ENCODE peak calls at places on chromosomes 11 and 22, in six cellular contexts. B, Y, F, J, D and M are unnamed samples.

GRCh38 chr11:69878144-69878883 is 59.1 kb upstream of the FGF3 start:
- DNase-seq in F (no peak), D (no peak), B (peak; percentile 41), J (peak; percentile 41), Y (no peak), M (no peak)

GRCh38 chr11:19951558-19952083 is 208.7 kb downstream of the DBX1 start:
- DNase-seq in Y (no peak), J (no peak), F (peak; percentile 31), D (peak; percentile 87), B (no peak), M (peak; percentile 38)

GRCh38 chr11:106694501-106694900 is 323.8 kb downstream of the GUCY1A2 start:
- DNase-seq in J (no peak), F (no peak), B (no peak), D (no peak), Y (no peak), M (no peak)

GRCh38 chr11:131888230-131888826 is 517.9 kb downstream of the NTM start:
- DNase-seq in J (no peak), D (peak; percentile 90), B (no peak), Y (no peak), F (no peak), M (no peak)

GRCh38 chr11:107834995-107835394 is 23.6 kb downstream of the SLC35F2 start:
- DNase-seq in D (no peak), J (no peak), Y (no peak), F (peak; percentile 11), B (no peak), M (no peak)

GRCh38 chr11:17595526-17596309 is 48.7 kb downstream of the OTOG start:
- DNase-seq in D (no peak), Y (peak; percentile 1), F (peak; percentile 1), J (peak; percentile 49), B (no peak), M (no peak)

GRCh38 chr22:19675428-19675827 is 38.9 kb upstream of the SEPTIN5 start:
- DNase-seq in D (no peak), J (no peak), F (no peak), B (no peak), Y (no peak), M (no peak)

GRCh38 chr11:10032991-10033390 is 261.0 kb downstream of the SBF2 start:
- DNase-seq in J (no peak), B (no peak), Y (no peak), F (no peak), D (peak; percentile 41), M (no peak)

GRCh38 chr11:32829680-32830412 is at the start of gene PRRG4:
- DNase-seq in B (peak; percentile 87), J (peak; percentile 74), Y (peak; percentile 41), D (peak; percentile 81), F (peak; percentile 78), M (peak; percentile 80)

GRCh38 chr11:62573006-62573591 is 592 bp downstream of the EEF1G start:
- DNase-seq in B (no peak), D (no peak), J (peak; percentile 68), F (peak; percentile 9), Y (peak; percentile 51), M (no peak)

DNA sequence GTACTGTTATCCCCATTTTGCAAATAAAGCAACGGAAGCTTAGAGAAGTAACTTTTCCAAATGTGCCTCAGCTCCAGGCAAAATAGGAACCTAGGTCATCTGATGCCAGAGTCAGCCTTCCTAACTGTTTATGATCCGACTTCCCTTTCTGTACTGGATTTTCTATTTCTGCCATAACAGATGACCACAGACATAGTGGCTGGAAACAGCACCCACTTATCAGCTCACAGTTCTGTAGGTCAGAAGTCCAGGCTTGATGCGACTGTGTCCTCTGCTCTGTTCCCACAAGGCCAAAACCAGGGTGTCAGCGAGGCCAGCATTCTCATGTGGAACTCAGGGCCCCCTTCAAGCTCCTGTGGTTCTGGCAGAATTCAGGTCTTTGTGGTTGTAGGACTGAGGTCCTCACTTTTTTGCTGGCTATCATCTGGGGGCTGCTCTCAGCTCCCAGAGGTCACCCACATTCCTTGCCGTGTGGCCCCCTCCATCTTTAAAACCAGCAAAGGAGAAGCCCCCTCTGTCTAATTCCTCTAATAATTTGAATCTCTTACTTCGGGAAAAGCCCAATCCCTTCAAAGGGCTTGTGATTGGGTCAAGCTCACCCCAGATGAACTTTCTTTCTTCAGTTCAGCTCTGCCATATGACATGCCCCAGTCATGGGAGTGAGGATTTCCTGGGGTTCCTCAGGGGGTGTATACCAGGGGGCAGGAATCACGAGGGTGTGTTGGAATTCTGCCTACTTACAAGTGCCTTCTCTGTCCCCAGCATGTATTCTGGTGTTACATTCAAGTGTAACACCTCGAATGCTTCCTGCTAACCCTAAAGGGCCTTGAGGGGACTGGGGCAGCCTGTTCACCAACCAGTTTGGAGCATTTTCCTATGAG is 15.3 kb downstream of the KCNJ5 start:
- DNase-seq in F (peak; percentile 50), J (no peak), D (no peak), B (no peak), Y (no peak), M (no peak)
- H3K4me3 ChIP-seq in F (no peak overlapping the region), J (peak overlapping the region; percentile 74), D (peak overlapping the region; percentile 85), B (peak overlapping the region; percentile 70), Y (no peak overlapping the region), M (no peak overlapping the region)

DNA sequence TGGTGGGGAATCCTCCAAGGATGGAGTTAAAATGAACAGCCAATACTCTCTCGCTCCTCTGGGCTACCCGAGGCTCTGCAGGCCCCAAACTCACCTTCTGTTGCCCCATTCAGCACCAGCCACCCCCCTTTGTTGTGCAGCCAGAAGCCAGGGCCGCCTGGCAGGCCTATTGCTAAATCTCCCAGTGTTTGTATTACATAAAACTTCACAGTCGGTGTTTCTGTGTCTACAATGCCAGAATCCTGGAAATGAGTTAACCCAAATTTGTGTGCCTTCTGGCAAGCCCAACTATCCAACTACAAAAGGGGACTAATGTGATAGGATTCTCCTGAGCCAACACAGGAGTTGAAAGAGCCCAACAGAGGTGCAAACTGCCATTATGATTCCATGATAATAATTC is 9.3 kb downstream of the KCNJ5 start:
- DNase-seq in Y (no peak), J (no peak), D (no peak), B (no peak), F (peak; percentile 55), M (no peak)
- H3K27me3 ChIP-seq in Y (peaks cover 39% of the 10 kb centered on the region), J (no peaks in the 10 kb centered on the region), D (no peaks in the 10 kb centered on the region), B (peaks cover 73% of the 10 kb centered on the region), F (no peaks in the 10 kb centered on the region), M (no peaks in the 10 kb centered on the region)

GRCh38 chr22:47634342-47634741 is 871.9 kb downstream of the TBC1D22A start:
- DNase-seq in J (no peak), Y (no peak), F (no peak), D (no peak), B (no peak), M (no peak)
- TF ChIP-seq CTCF in J (no peak), Y (peak; percentile 13), F (no peak), D (no peak), B (peak; percentile 54), M (no peak)

GRCh38 chr11:103433380-103433779 is 324.2 kb downstream of the DYNC2H1 start:
- DNase-seq in B (no peak), J (no peak), Y (no peak), D (peak; percentile 96), F (no peak), M (no peak)
- H3K4me3 ChIP-seq in B (no peak overlapping the region), J (no peak overlapping the region), Y (no peak overlapping the region), D (no peak overlapping the region), F (no peak overlapping the region), M (no peak overlapping the region)